ENCODE peak calls at places on chromosomes 4 and X, in six cellular contexts. One of them, this sample, is unnamed.

GRCh38 chrX:15600071-15600470 is 689 bp downstream of the ACE2 start:
- DNase-seq in H1: no peak
- DNase-seq in H9: no peak
- DNase-seq in IMR-90: no peak
- DNase-seq in neuronal stem cell: no peak
- DNase-seq in mesenchymal stem cell: no peak
- DNase-seq in this sample: no peak

GRCh38 chrX:137427813-137428212 is 138.1 kb upstream of the ZIC3 start:
- DNase-seq in H1: no peak
- DNase-seq in H9: no peak
- DNase-seq in IMR-90: no peak
- DNase-seq in neuronal stem cell: no peak
- DNase-seq in mesenchymal stem cell: peak; percentile 0
- DNase-seq in this sample: no peak

GRCh38 chr4:57074753-57075152 is 35.4 kb downstream of the IGFBP7 start:
- DNase-seq in H1: no peak
- DNase-seq in H9: no peak
- DNase-seq in IMR-90: peak; percentile 88
- DNase-seq in neuronal stem cell: no peak
- DNase-seq in mesenchymal stem cell: no peak
- DNase-seq in this sample: no peak

GRCh38 chr4:7513731-7514130 is 79.0 kb upstream of the PSAPL1 start:
- DNase-seq in H1: no peak
- DNase-seq in H9: no peak
- DNase-seq in IMR-90: peak; percentile 39
- DNase-seq in neuronal stem cell: no peak
- DNase-seq in mesenchymal stem cell: peak; percentile 74
- DNase-seq in this sample: no peak

GRCh38 chrX:133666256-133666655 is 251.0 kb upstream of the GPC4 start:
- DNase-seq in H1: no peak
- DNase-seq in H9: no peak
- DNase-seq in IMR-90: no peak
- DNase-seq in neuronal stem cell: no peak
- DNase-seq in mesenchymal stem cell: no peak
- DNase-seq in this sample: no peak

GRCh38 chr4:152259866-152260265 is 276.0 kb downstream of the FBXW7 start:
- DNase-seq in H1: no peak
- DNase-seq in H9: no peak
- DNase-seq in IMR-90: peak; percentile 77
- DNase-seq in neuronal stem cell: no peak
- DNase-seq in mesenchymal stem cell: no peak
- DNase-seq in this sample: no peak

GRCh38 chr4:53734584-53735363 is 143.5 kb upstream of the LNX1 start:
- DNase-seq in H1: no peak
- DNase-seq in H9: no peak
- DNase-seq in IMR-90: peak; percentile 75
- DNase-seq in neuronal stem cell: no peak
- DNase-seq in mesenchymal stem cell: peak; percentile 49
- DNase-seq in this sample: no peak

GRCh38 chr4:23822181-23822580 is 67.7 kb downstream of the PPARGC1A start:
- DNase-seq in H1: no peak
- DNase-seq in H9: no peak
- DNase-seq in IMR-90: peak; percentile 26
- DNase-seq in neuronal stem cell: no peak
- DNase-seq in mesenchymal stem cell: no peak
- DNase-seq in this sample: peak; percentile 75

GRCh38 chr4:108129226-108129625 is 39.5 kb downstream of the LEF1 start:
- DNase-seq in H1: no peak
- DNase-seq in H9: no peak
- DNase-seq in IMR-90: no peak
- DNase-seq in neuronal stem cell: no peak
- DNase-seq in mesenchymal stem cell: no peak
- DNase-seq in this sample: peak; percentile 55

DNA sequence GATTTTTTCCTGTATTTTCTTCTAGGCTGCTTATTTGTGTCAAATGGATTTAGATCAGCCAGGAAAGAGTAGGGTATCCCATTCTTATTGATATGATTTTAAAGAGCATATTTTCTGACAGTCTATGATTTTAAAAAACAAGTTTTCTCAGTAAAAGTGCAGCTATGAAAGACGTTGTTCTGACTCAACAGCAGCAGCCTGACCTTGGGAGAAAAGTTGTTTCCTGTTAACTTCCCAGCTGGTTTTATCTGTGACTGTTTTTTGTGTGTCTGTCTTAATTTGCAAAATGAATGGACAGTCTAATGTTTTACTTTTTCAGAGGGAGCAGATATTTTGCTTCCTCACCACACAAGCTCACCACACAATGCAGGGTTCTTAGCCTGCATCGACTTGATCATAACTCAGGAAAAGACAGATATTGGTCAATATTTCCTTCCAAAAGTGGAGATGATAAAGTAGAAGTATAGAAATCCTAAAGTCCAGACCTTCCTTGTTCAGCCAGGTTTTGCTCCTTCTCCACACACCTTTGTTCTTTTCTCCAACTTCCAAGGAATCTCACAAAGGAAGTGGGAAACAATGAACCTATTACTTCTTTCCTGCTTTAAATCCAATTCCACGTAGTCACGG is 689 bp upstream of the MTHFD2L start:
- DNase-seq in H1: no peak
- DNase-seq in H9: no peak
- DNase-seq in IMR-90: peak; percentile 65
- DNase-seq in neuronal stem cell: peak; percentile 9
- DNase-seq in mesenchymal stem cell: peak; percentile 80
- DNase-seq in this sample: no peak
- H2BK120ac ChIP-seq in H1: no peak overlapping the region
- H2BK120ac ChIP-seq in H9: no peak overlapping the region
- H2BK120ac ChIP-seq in IMR-90: peak overlapping the region; percentile 90
- H2BK120ac ChIP-seq in neuronal stem cell: no peak overlapping the region
- H2BK120ac ChIP-seq in mesenchymal stem cell: peak overlapping the region; percentile 71
- H2BK120ac ChIP-seq in this sample: no peak overlapping the region

GRCh38 chr4:146621-147020 is 22.3 kb downstream of the ZNF718 start:
- DNase-seq in H1: no peak
- DNase-seq in H9: no peak
- DNase-seq in IMR-90: no peak
- DNase-seq in neuronal stem cell: no peak
- DNase-seq in mesenchymal stem cell: no peak
- DNase-seq in this sample: no peak
- H3K9me3 ChIP-seq in H1: peaks cover 36% of the 10 kb centered on the region
- H3K9me3 ChIP-seq in H9: peaks cover 21% of the 10 kb centered on the region
- H3K9me3 ChIP-seq in IMR-90: peaks cover 42% of the 10 kb centered on the region
- H3K9me3 ChIP-seq in neuronal stem cell: peaks cover 98% of the 10 kb centered on the region
- H3K9me3 ChIP-seq in mesenchymal stem cell: peaks cover 98% of the 10 kb centered on the region
- H3K9me3 ChIP-seq in this sample: peaks cover 8% of the 10 kb centered on the region

DNA sequence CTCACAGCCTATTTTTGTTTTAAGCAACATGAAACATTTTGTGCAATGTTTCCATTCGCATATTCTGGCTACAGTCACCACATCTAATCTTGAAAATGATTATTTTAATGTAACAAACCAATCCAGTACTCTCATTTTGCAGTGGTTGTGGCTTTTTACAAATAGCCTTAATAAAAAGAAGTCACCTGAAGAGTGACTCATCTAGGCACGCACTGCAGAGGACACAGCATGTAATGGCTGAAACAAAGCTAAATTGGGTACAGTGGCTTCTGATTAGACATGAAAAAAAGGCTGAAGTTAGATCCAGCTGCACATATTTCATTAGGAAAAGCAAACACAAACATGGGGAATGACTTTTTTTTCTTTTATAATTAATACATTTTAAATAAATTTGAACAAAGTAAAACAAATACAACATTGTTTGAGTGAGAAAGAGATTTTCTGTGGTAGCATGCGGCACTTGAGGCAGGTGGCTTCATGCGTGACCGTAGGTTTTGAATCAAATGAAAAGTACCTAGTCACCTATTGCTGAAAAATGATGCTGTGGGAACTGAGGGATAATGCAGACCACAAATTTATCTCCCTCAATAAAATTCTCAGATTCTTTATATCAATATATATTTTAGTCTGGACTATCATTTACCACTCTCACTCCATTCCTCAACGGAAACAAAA is 240.8 kb upstream of the DDX53 start:
- DNase-seq in H1: no peak
- DNase-seq in H9: no peak
- DNase-seq in IMR-90: no peak
- DNase-seq in neuronal stem cell: no peak
- DNase-seq in mesenchymal stem cell: no peak
- DNase-seq in this sample: no peak
- H2BK120ac ChIP-seq in H1: no peak overlapping the region
- H2BK120ac ChIP-seq in H9: no peak overlapping the region
- H2BK120ac ChIP-seq in IMR-90: no peak overlapping the region
- H2BK120ac ChIP-seq in neuronal stem cell: no peak overlapping the region
- H2BK120ac ChIP-seq in mesenchymal stem cell: no peak overlapping the region
- H2BK120ac ChIP-seq in this sample: no peak overlapping the region

DNA sequence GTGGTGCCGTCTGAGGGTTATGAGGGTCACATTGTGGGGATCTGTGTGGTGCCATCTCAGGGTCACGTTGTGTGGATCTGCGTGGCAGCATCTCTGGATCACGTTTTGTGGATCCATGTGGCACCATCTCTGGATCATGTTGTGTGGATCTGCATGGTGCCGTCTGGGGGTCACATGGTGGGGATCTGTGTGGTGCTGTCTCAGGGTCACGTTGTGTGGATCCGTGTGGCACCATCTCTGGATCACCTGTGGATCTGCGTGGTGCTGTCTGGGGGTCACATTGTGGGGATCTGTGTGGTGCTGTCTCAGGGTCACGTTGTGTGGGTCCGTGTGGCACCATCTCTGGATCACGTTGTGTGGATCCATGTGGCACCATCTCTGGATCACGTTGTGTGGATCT is 7.0 kb downstream of the PDE6B start:
- DNase-seq in H1: no peak
- DNase-seq in H9: peak; percentile 13
- DNase-seq in IMR-90: no peak
- DNase-seq in neuronal stem cell: no peak
- DNase-seq in mesenchymal stem cell: no peak
- DNase-seq in this sample: no peak
- H3K9me3 ChIP-seq in H1: peaks cover 10% of the 10 kb centered on the region
- H3K9me3 ChIP-seq in H9: no peaks in the 10 kb centered on the region
- H3K9me3 ChIP-seq in IMR-90: peaks cover 26% of the 10 kb centered on the region
- H3K9me3 ChIP-seq in neuronal stem cell: peaks cover 11% of the 10 kb centered on the region
- H3K9me3 ChIP-seq in mesenchymal stem cell: peaks cover 11% of the 10 kb centered on the region
- H3K9me3 ChIP-seq in this sample: peaks cover 23% of the 10 kb centered on the region

GRCh38 chr4:70838400-70838971 is 1.2 kb downstream of the GRSF1 start:
- DNase-seq in H1: no peak
- DNase-seq in H9: no peak
- DNase-seq in IMR-90: peak; percentile 10
- DNase-seq in neuronal stem cell: no peak
- DNase-seq in mesenchymal stem cell: peak; percentile 32
- DNase-seq in this sample: peak; percentile 20
- H2BK120ac ChIP-seq in H1: no peak overlapping the region
- H2BK120ac ChIP-seq in H9: no peak overlapping the region
- H2BK120ac ChIP-seq in IMR-90: no peak overlapping the region
- H2BK120ac ChIP-seq in neuronal stem cell: no peak overlapping the region
- H2BK120ac ChIP-seq in mesenchymal stem cell: no peak overlapping the region
- H2BK120ac ChIP-seq in this sample: no peak overlapping the region

GRCh38 chr4:112836895-112837294 is 200.0 kb downstream of the LARP7 start:
- DNase-seq in H1: no peak
- DNase-seq in H9: no peak
- DNase-seq in IMR-90: no peak
- DNase-seq in neuronal stem cell: no peak
- DNase-seq in mesenchymal stem cell: no peak
- DNase-seq in this sample: no peak

GRCh38 chr4:112830753-112831386 is 193.9 kb downstream of the LARP7 start:
- DNase-seq in H1: no peak
- DNase-seq in H9: no peak
- DNase-seq in IMR-90: no peak
- DNase-seq in neuronal stem cell: no peak
- DNase-seq in mesenchymal stem cell: no peak
- DNase-seq in this sample: no peak

DNA sequence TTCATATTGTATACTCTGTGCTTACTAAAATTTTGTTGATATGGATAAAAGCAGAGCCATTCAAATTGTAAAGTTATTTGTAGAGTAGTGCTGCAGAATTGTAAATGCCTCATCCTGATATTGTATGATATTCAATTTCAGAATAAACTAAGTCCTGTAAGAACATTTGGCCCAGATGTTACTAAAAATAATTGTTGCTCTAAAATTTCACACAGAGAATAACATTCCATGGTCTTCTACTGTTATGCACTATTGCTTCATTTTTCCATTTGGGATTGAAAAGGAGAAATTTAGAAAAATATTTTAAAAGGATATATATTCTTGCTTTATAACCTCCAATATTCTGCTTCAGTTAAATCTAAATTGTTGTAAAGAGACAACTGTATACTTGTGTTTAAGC is 195.6 kb downstream of the LARP7 start:
- DNase-seq in H1: no peak
- DNase-seq in H9: no peak
- DNase-seq in IMR-90: no peak
- DNase-seq in neuronal stem cell: no peak
- DNase-seq in mesenchymal stem cell: no peak
- DNase-seq in this sample: no peak
- H3K9me3 ChIP-seq in H1: peaks cover 15% of the 10 kb centered on the region
- H3K9me3 ChIP-seq in H9: peaks cover 4% of the 10 kb centered on the region
- H3K9me3 ChIP-seq in IMR-90: no peaks in the 10 kb centered on the region
- H3K9me3 ChIP-seq in neuronal stem cell: peaks cover 9% of the 10 kb centered on the region
- H3K9me3 ChIP-seq in mesenchymal stem cell: peaks cover 3% of the 10 kb centered on the region
- H3K9me3 ChIP-seq in this sample: peaks cover 14% of the 10 kb centered on the region

GRCh38 chr4:88320780-88321373 is 36.5 kb upstream of the PPM1K start:
- DNase-seq in H1: peak; percentile 45
- DNase-seq in H9: peak; percentile 28
- DNase-seq in IMR-90: no peak
- DNase-seq in neuronal stem cell: no peak
- DNase-seq in mesenchymal stem cell: peak; percentile 49
- DNase-seq in this sample: peak; percentile 37
- H2BK120ac ChIP-seq in H1: peak overlapping the region; percentile 33
- H2BK120ac ChIP-seq in H9: no peak overlapping the region
- H2BK120ac ChIP-seq in IMR-90: no peak overlapping the region
- H2BK120ac ChIP-seq in neuronal stem cell: no peak overlapping the region
- H2BK120ac ChIP-seq in mesenchymal stem cell: peak overlapping the region; percentile 64
- H2BK120ac ChIP-seq in this sample: no peak overlapping the region

DNA sequence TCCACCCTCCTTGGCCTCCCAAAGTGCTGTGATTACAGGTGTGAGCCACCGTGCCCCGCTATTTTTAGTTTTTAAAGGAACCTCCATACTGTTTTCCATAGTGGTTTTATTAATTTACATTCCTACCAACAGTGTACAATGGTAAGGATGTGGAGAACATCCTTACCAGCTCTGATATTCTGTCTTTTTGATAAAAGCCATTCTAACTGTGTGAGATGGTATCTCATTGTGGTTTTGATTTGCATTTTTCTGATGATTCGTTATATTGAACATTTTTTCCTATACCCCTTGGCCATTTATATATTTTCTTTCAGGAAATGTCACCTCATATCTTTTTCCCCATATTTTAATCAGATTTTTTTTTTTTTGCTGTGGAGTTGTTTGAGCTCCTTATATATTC is 14.2 kb upstream of the TLR2 start:
- DNase-seq in H1: no peak
- DNase-seq in H9: no peak
- DNase-seq in IMR-90: no peak
- DNase-seq in neuronal stem cell: no peak
- DNase-seq in mesenchymal stem cell: no peak
- DNase-seq in this sample: no peak
- H3K9me3 ChIP-seq in H1: no peaks in the 10 kb centered on the region
- H3K9me3 ChIP-seq in H9: no peaks in the 10 kb centered on the region
- H3K9me3 ChIP-seq in IMR-90: no peaks in the 10 kb centered on the region
- H3K9me3 ChIP-seq in neuronal stem cell: no peaks in the 10 kb centered on the region
- H3K9me3 ChIP-seq in mesenchymal stem cell: no peaks in the 10 kb centered on the region
- H3K9me3 ChIP-seq in this sample: peaks cover 2% of the 10 kb centered on the region

GRCh38 chrX:6041630-6042029 is 187.0 kb downstream of the NLGN4X start:
- DNase-seq in H1: no peak
- DNase-seq in H9: no peak
- DNase-seq in IMR-90: no peak
- DNase-seq in neuronal stem cell: no peak
- DNase-seq in mesenchymal stem cell: no peak
- DNase-seq in this sample: no peak
- H2BK120ac ChIP-seq in H1: no peak overlapping the region
- H2BK120ac ChIP-seq in H9: no peak overlapping the region
- H2BK120ac ChIP-seq in IMR-90: no peak overlapping the region
- H2BK120ac ChIP-seq in neuronal stem cell: no peak overlapping the region
- H2BK120ac ChIP-seq in mesenchymal stem cell: no peak overlapping the region
- H2BK120ac ChIP-seq in this sample: no peak overlapping the region

GRCh38 chrX:35439692-35440091 is 358.4 kb upstream of the MAGEB16 start:
- DNase-seq in H1: no peak
- DNase-seq in H9: no peak
- DNase-seq in IMR-90: no peak
- DNase-seq in neuronal stem cell: no peak
- DNase-seq in mesenchymal stem cell: no peak
- DNase-seq in this sample: no peak
- H3K9me3 ChIP-seq in H1: peaks cover 4% of the 10 kb centered on the region
- H3K9me3 ChIP-seq in H9: peaks cover 18% of the 10 kb centered on the region
- H3K9me3 ChIP-seq in IMR-90: peaks cover 3% of the 10 kb centered on the region
- H3K9me3 ChIP-seq in neuronal stem cell: peaks cover 3% of the 10 kb centered on the region
- H3K9me3 ChIP-seq in mesenchymal stem cell: peaks cover 32% of the 10 kb centered on the region
- H3K9me3 ChIP-seq in this sample: no peaks in the 10 kb centered on the region